ENCODE peak calls at places on chromosomes 16 and 17, in six cellular contexts. D, M, A, X, S and K are unnamed samples.

GRCh38 chr17:58641937-58642336 is 49.9 kb downstream of the TEX14 start:
- DNase-seq in D (no peak), M (no peak), A (no peak), X (no peak), S (no peak), K (no peak)

GRCh38 chr16:31130899-31131298 is 4.6 kb downstream of the PRSS8 start:
- DNase-seq in D (no peak), M (no peak), A (no peak), X (no peak), S (no peak), K (no peak)

GRCh38 chr17:68248886-68249872 is 1.3 kb downstream of the AMZ2 start:
- DNase-seq in D (no peak), M (no peak), A (no peak), X (no peak), S (no peak), K (no peak)

GRCh38 chr17:28518132-28518531 is 12.0 kb downstream of the FOXN1 start:
- DNase-seq in D (no peak), M (no peak), A (no peak), X (no peak), S (no peak), K (no peak)

GRCh38 chr17:42629420-42630009 is 20.0 kb downstream of the TUBG1 start:
- DNase-seq in D (no peak), M (no peak), A (no peak), X (no peak), S (no peak), K (no peak)

GRCh38 chr16:22381392-22381791 is 7.0 kb upstream of the CDR2 start:
- DNase-seq in D (no peak), M (no peak), A (no peak), X (no peak), S (no peak), K (no peak)

GRCh38 chr17:80214012-80214877 is 5.9 kb downstream of the SGSH start:
- DNase-seq in D (no peak), M (no peak), A (no peak), X (no peak), S (no peak), K (no peak)

GRCh38 chr16:50267151-50267631 is 840 bp downstream of the ADCY7 start:
- DNase-seq in D (no peak), M (no peak), A (peak), X (no peak), S (no peak), K (no peak)

GRCh38 chr16:81610144-81610842 is 165.7 kb downstream of the CMIP start:
- DNase-seq in D (peak), M (no peak), A (no peak), X (no peak), S (no peak), K (no peak)

GRCh38 chr16:12542818-12543699 is 260.6 kb downstream of the CPPED1 start:
- DNase-seq in D (no peak), M (no peak), A (no peak), X (no peak), S (no peak), K (no peak)

GRCh38 chr17:58315281-58315711 is 13.3 kb downstream of the TSPOAP1 start:
- DNase-seq in D (peak), M (no peak), A (peak), X (no peak), S (no peak), K (no peak)

GRCh38 chr16:68230176-68230571 is 5.8 kb downstream of the ESRP2 start:
- DNase-seq in D (peak), M (no peak), A (no peak), X (no peak), S (no peak), K (no peak)

GRCh38 chr17:56966277-56966676 is 5.4 kb upstream of the COIL start:
- DNase-seq in D (no peak), M (no peak), A (no peak), X (no peak), S (no peak), K (no peak)

GRCh38 chr16:2284001-2284770 is 16.3 kb upstream of the RNPS1 start:
- DNase-seq in D (no peak), M (no peak), A (peak), X (no peak), S (no peak), K (no peak)

GRCh38 chr17:67730706-67731105 is 13.0 kb downstream of the NOL11 start:
- DNase-seq in D (no peak), M (no peak), A (no peak), X (no peak), S (no peak), K (no peak)

GRCh38 chr17:17351901-17352781 is 49.0 kb downstream of the NT5M start:
- DNase-seq in D (no peak), M (no peak), A (peak), X (no peak), S (no peak), K (no peak)

GRCh38 chr17:14101976-14102375 is 32.7 kb downstream of the COX10 start:
- DNase-seq in D (no peak), M (no peak), A (no peak), X (no peak), S (no peak), K (no peak)

GRCh38 chr17:17419621-17420020 is 57.2 kb upstream of the MED9 start:
- DNase-seq in D (no peak), M (no peak), A (no peak), X (no peak), S (no peak), K (no peak)

GRCh38 chr17:29588561-29589411 is 662 bp downstream of the GIT1 start:
- DNase-seq in D (no peak), M (no peak), A (peak), X (peak), S (peak), K (no peak)

GRCh38 chr16:21167360-21167759 is 8.9 kb downstream of the LDAF1 start:
- DNase-seq in D (no peak), M (no peak), A (no peak), X (no peak), S (no peak), K (no peak)

GRCh38 chr17:74119960-74120359 is 83.5 kb upstream of the RPL38 start:
- DNase-seq in D (no peak), M (no peak), A (peak), X (no peak), S (no peak), K (no peak)